ENCODE peak calls at places on chromosomes 12 and 14, in ten cellular contexts. W is transverse colon, Y is foreskin keratinocyte, N is psoas muscle, P is omental fat pad, T is OCI-LY7, Q is endothelial cell, Z is colonic mucosa, V is ovary, J is adrenal gland. I is an unnamed sample.

GRCh38 chr12:30548203-30548602 is 147.5 kb downstream of the IPO8 start:
- DNase-seq in W (no peak), Y (no peak), N (no peak), P (no peak), T (no peak), Q (no peak), Z (no peak), V (no peak), J (no peak), I (no peak)

GRCh38 chr14:55624913-55625312 is 44.9 kb downstream of the KTN1 start:
- DNase-seq in W (no peak), Y (no peak), N (no peak), P (no peak), T (no peak), Q (no peak), Z (no peak), V (no peak), J (no peak), I (no peak)

GRCh38 chr12:56676851-56677601 is 11.1 kb downstream of the PTGES3 start:
- DNase-seq in W (peak; percentile 34), Y (no peak), N (no peak), P (no peak), T (no peak), Q (no peak), Z (no peak), V (no peak), J (no peak), I (no peak)

GRCh38 chr12:26278666-26279065 is 83.3 kb downstream of the SSPN start:
- DNase-seq in W (no peak), Y (no peak), N (no peak), P (no peak), T (no peak), Q (no peak), Z (no peak), V (no peak), J (no peak), I (no peak)

GRCh38 chr14:69034612-69035262 is 55.6 kb upstream of the ACTN1 start:
- DNase-seq in W (no peak), Y (no peak), N (no peak), P (no peak), T (no peak), Q (no peak), Z (no peak), V (no peak), J (no peak), I (no peak)

GRCh38 chr14:105275267-105275946 is 25.4 kb downstream of the BRF1 start:
- DNase-seq in W (no peak), Y (no peak), N (peak; percentile 56), P (no peak), T (no peak), Q (no peak), Z (no peak), V (no peak), J (peak; percentile 31), I (no peak)

GRCh38 chr12:27595231-27595642 is 71.2 kb downstream of the PPFIBP1 start:
- DNase-seq in W (peak; percentile 10), Y (no peak), N (no peak), P (no peak), T (no peak), Q (no peak), Z (peak; percentile 40), V (peak; percentile 56), J (peak; percentile 59), I (no peak)

GRCh38 chr14:85461432-85462133 is 68.4 kb upstream of the FLRT2 start:
- DNase-seq in W (no peak), Y (no peak), N (no peak), P (no peak), T (no peak), Q (no peak), Z (no peak), V (no peak), J (no peak), I (no peak)

GRCh38 chr14:102759416-102759815 is 17.8 kb upstream of the TRAF3 start:
- DNase-seq in W (no peak), Y (no peak), N (no peak), P (no peak), T (no peak), Q (peak; percentile 52), Z (no peak), V (no peak), J (no peak), I (no peak)

GRCh38 chr12:123714302-123714627 is 2.1 kb downstream of the ATP6V0A2 start:
- DNase-seq in W (no peak), Y (no peak), N (no peak), P (no peak), T (no peak), Q (no peak), Z (no peak), V (no peak), J (no peak), I (no peak)

GRCh38 chr12:42426733-42427132 is 100.8 kb downstream of the PPHLN1 start:
- DNase-seq in W (no peak), Y (peak; percentile 77), N (no peak), P (no peak), T (no peak), Q (no peak), Z (no peak), V (no peak), J (no peak), I (no peak)

GRCh38 chr12:42124764-42125371 is 19.8 kb downstream of the GXYLT1 start:
- DNase-seq in W (no peak), Y (no peak), N (no peak), P (no peak), T (no peak), Q (no peak), Z (no peak), V (no peak), J (no peak), I (no peak)

GRCh38 chr12:131135311-131135785 is 181.6 kb downstream of the ADGRD1 start:
- DNase-seq in W (no peak), Y (no peak), N (no peak), P (no peak), T (no peak), Q (no peak), Z (no peak), V (no peak), J (no peak), I (no peak)

GRCh38 chr14:50399251-50400032 is 2.8 kb upstream of the CDKL1 start:
- DNase-seq in W (peak; percentile 80), Y (no peak), N (no peak), P (peak; percentile 35), T (no peak), Q (no peak), Z (peak; percentile 80), V (no peak), J (no peak), I (no peak)

GRCh38 chr12:93261505-93262094 is 116.1 kb upstream of the NUDT4 start:
- DNase-seq in W (no peak), Y (no peak), N (no peak), P (no peak), T (no peak), Q (no peak), Z (no peak), V (no peak), J (no peak), I (no peak)

GRCh38 chr12:76762556-76762955 is 1.4 kb upstream of the ZDHHC17 start:
- DNase-seq in W (no peak), Y (no peak), N (no peak), P (no peak), T (no peak), Q (peak; percentile 40), Z (no peak), V (no peak), J (no peak), I (no peak)

GRCh38 chr14:64098120-64098519 is 196.1 kb downstream of the ESR2 start:
- DNase-seq in W (peak; percentile 49), Y (no peak), N (no peak), P (no peak), T (no peak), Q (no peak), Z (peak; percentile 60), V (no peak), J (no peak), I (no peak)
- TF ChIP-seq CTCF in W (no peak), Y (no peak), N (no peak), P (no peak), T (no peak), Q (no peak), Z (no peak), V (no peak), J (no peak), I (no peak)

DNA sequence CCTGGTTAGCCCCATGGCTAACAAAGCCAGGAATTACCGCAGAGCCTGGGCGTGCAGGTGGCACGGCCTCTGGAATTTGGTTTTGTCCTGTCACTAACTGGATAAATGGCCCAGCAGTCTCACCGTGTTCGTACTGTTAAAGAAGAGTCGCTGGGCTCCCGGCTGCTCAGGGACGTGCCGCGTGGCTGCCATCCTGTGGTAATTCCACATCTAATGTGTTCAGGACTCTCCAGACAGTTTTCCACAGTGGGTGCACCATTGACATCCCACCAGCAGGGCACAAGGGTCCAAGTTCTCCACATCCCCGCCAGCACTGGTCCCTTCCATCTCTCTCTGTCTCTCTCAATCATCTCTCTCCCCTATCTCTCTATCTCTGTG is 19.6 kb downstream of the NOC4L start:
- DNase-seq in W (no peak), Y (no peak), N (peak; percentile 12), P (no peak), T (no peak), Q (no peak), Z (no peak), V (no peak), J (no peak), I (peak; percentile 22)
- TF ChIP-seq CTCF in W (no peak), Y (peak; percentile 18), N (no peak), P (no peak), T (no peak), Q (peak; percentile 23), Z (no peak), V (no peak), J (no peak), I (peak; percentile 45)

GRCh38 chr12:122028601-122029560 is 7.2 kb downstream of the BCL7A start:
- DNase-seq in W (no peak), Y (no peak), N (no peak), P (no peak), T (peak; percentile 65), Q (no peak), Z (no peak), V (no peak), J (peak; percentile 38), I (no peak)
- TF ChIP-seq CTCF in W (no peak), Y (no peak), N (no peak), P (no peak), T (peak; percentile 49), Q (no peak), Z (no peak), V (no peak), J (no peak), I (no peak)

DNA sequence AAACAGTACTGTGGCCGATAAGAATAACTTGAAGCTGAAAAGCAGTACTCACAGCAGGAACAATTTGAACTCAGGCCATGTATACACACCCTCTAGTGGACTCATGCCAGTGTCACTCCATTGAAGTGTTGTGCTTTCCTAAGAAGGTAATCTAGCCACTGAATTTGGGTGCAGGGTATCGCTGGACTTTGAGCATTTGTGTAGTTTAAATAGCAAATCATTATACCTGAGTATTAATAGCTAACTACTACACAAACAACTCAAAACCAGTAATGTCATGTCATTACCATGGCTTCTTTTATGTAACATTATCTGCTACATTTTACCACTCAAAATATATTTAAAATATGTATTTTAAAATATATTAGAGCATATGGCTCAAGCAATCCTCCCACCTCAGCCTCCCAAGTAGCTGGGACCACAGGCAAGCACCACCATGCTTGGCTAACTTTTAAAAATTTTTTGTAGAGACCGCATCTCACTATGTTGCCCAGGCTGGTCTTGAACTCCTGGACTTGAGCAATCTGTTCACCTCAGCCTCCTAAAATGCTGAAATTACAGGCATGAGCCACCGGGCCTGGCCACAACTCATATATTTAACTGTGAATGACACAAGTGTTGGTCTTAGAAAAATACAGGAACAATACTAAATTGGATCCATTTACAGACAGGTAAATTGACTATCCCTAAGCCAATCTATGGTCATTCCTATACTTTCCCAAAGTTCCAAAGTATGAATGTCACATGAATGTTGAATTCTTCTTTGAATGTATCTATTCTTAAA is 25.6 kb upstream of the ARID4A start:
- DNase-seq in W (no peak), Y (no peak), N (no peak), P (no peak), T (peak; percentile 13), Q (no peak), Z (peak; percentile 36), V (no peak), J (no peak), I (no peak)
- TF ChIP-seq CTCF in W (peak; percentile 27), Y (peak; percentile 35), N (peak; percentile 13), P (no peak), T (peak; percentile 33), Q (no peak), Z (peak; percentile 13), V (no peak), J (no peak), I (no peak)